ENCODE peak calls at places on chromosomes 3 and 15, in eight cellular contexts. Z is cardiac fibroblast; J is foreskin fibroblast; N is neural progenitor cell; T is A549; R is brain microvascular endothelial cell; L is astrocyte of the cerebellum; W is CD8-positive, alpha-beta T cell. A is an unnamed sample.

GRCh38 chr3:60917136-60917535 is 334.1 kb downstream of the FHIT start:
- DNase-seq in T (no peak), N (no peak), R (no peak), Z (no peak), L (no peak), W (no peak), J (no peak), A (no peak)

GRCh38 chr15:60093273-60094067 is 89.4 kb downstream of the FOXB1 start:
- DNase-seq in L (no peak), J (no peak), T (no peak), R (no peak), N (no peak), W (no peak), Z (peak; percentile 11), A (no peak)

GRCh38 chr3:184586871-184587270 is 25.3 kb downstream of the EPHB3 start:
- DNase-seq in W (no peak), R (no peak), N (no peak), L (no peak), J (no peak), Z (no peak), T (no peak), A (no peak)

GRCh38 chr15:67005294-67005996 is 60.0 kb upstream of the SMAD3 start:
- DNase-seq in J (no peak), Z (no peak), T (no peak), L (no peak), W (no peak), N (no peak), R (no peak), A (no peak)

GRCh38 chr3:42539871-42540714 is 37.6 kb downstream of the VIPR1 start:
- DNase-seq in N (peak; percentile 78), J (peak; percentile 25), L (no peak), Z (peak; percentile 26), T (peak; percentile 44), W (peak; percentile 32), R (no peak), A (no peak)

GRCh38 chr3:13683288-13683687 is 134.4 kb downstream of the FBLN2 start:
- DNase-seq in W (no peak), T (no peak), R (no peak), Z (no peak), J (no peak), L (no peak), N (no peak), A (no peak)

GRCh38 chr3:38613426-38613825 is 36.1 kb downstream of the SCN5A start:
- DNase-seq in N (no peak), W (no peak), T (no peak), J (no peak), Z (no peak), R (no peak), L (no peak), A (no peak)

GRCh38 chr3:184788751-184789150 is 23.2 kb upstream of the VPS8 start:
- DNase-seq in J (peak; percentile 59), N (no peak), Z (no peak), L (no peak), W (no peak), R (no peak), T (no peak), A (no peak)

GRCh38 chr3:11137627-11137959 is 16.7 kb upstream of the HRH1 start:
- DNase-seq in N (no peak), L (no peak), J (no peak), W (no peak), Z (no peak), R (no peak), T (no peak), A (no peak)

GRCh38 chr3:45477838-45478237 is 89.5 kb downstream of the LARS2 start:
- DNase-seq in L (no peak), J (no peak), W (no peak), T (no peak), N (no peak), R (no peak), Z (no peak), A (no peak)

GRCh38 chr15:79970921-79971434 is at the start of gene BCL2A1:
- DNase-seq in J (peak; percentile 75), R (peak; percentile 45), W (no peak), T (peak; percentile 87), L (peak; percentile 28), Z (peak; percentile 72), N (no peak), A (peak; percentile 87)

GRCh38 chr15:63857459-63857856 is 23.7 kb upstream of the HERC1 start:
- DNase-seq in J (peak; percentile 12), N (no peak), W (no peak), Z (peak; percentile 19), R (no peak), L (no peak), T (no peak), A (no peak)

GRCh38 chr15:64527263-64527984 is 67.0 kb downstream of the ZNF609 start:
- DNase-seq in R (peak; percentile 67), Z (peak; percentile 49), N (no peak), W (no peak), J (peak; percentile 84), L (no peak), T (peak; percentile 38), A (peak; percentile 24)

GRCh38 chr3:72041531-72041930 is 256.6 kb upstream of the PROK2 start:
- DNase-seq in R (no peak), W (no peak), J (peak; percentile 64), N (no peak), T (no peak), Z (peak; percentile 44), L (no peak), A (peak; percentile 15)

GRCh38 chr15:51758645-51759044 is 7.2 kb downstream of the TMOD2 start:
- DNase-seq in Z (peak; percentile 82), R (peak; percentile 65), W (no peak), N (no peak), L (no peak), J (peak; percentile 93), T (no peak), A (peak; percentile 92)

GRCh38 chr3:167113466-167113865 is 266.6 kb downstream of the ZBBX start:
- DNase-seq in W (no peak), J (no peak), L (no peak), R (no peak), Z (no peak), T (no peak), N (peak; percentile 32), A (no peak)

GRCh38 chr3:15858547-15859506 is 61.0 kb upstream of the ANKRD28 start:
- DNase-seq in R (no peak), Z (peak; percentile 2), N (peak; percentile 60), W (peak; percentile 16), T (peak; percentile 41), L (no peak), J (peak; percentile 35), A (no peak)

GRCh38 chr3:414063-414462 is 217.5 kb downstream of the CHL1 start:
- DNase-seq in J (no peak), Z (peak; percentile 19), N (peak; percentile 18), R (no peak), W (no peak), T (peak; percentile 14), L (peak; percentile 4), A (no peak)

GRCh38 chr3:187747506-187747905 is 2.2 kb upstream of the BCL6 start:
- DNase-seq in N (no peak), L (no peak), Z (no peak), W (no peak), T (no peak), J (no peak), R (no peak), A (no peak)

GRCh38 chr15:59052915-59053407 is 52.0 kb upstream of the CCNB2 start:
- DNase-seq in T (no peak), R (no peak), W (no peak), N (no peak), Z (no peak), J (peak; percentile 47), L (no peak), A (no peak)

DNA sequence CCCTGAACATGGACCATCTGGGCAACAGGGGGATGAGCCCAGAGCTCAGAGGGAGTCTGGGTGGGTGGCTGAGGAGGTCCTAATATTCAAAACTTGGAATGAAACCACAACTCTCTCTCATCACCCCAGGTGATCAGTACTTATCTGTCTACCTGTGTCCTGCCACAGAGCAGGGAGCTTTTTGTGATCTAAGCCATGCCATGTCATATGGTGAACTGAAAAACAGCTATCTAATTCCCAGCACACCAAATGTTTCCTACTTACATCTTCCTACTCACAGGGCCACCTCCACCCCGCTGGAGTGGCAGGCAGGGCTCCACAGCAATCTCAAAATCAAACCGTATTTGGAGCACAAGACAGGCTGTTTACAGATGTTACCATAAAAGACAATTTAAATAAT is 226.8 kb upstream of the IL12A start:
- DNase-seq in W (no peak), J (no peak), Z (no peak), N (no peak), T (no peak), R (no peak), L (no peak), A (no peak)
- H3K4me3 ChIP-seq in W (no peak overlapping the region), J (no peak overlapping the region), Z (no peak overlapping the region), N (no peak overlapping the region), T (peak overlapping the region; percentile 94), R (no peak overlapping the region), L (no peak overlapping the region), A (no peak overlapping the region)

GRCh38 chr15:31435256-31435781 is 108.7 kb downstream of the KLF13 start:
- DNase-seq in Z (peak; percentile 87), L (peak; percentile 18), N (peak; percentile 73), R (peak; percentile 70), T (peak; percentile 83), J (peak; percentile 89), W (peak; percentile 69), A (peak; percentile 62)
- H3K4me3 ChIP-seq in Z (no peak overlapping the region), L (no peak overlapping the region), N (no peak overlapping the region), R (peak overlapping the region; percentile 33), T (peak overlapping the region; percentile 12), J (peak overlapping the region; percentile 21), W (peak overlapping the region; percentile 43), A (no peak overlapping the region)

GRCh38 chr3:151305081-151305777 is 11.4 kb downstream of the GPR87 start:
- DNase-seq in W (no peak), J (peak; percentile 96), Z (peak; percentile 96), N (peak; percentile 50), T (peak; percentile 82), L (peak; percentile 99), R (peak; percentile 95), A (peak; percentile 97)
- H3K4me3 ChIP-seq in W (no peak overlapping the region), J (no peak overlapping the region), Z (no peak overlapping the region), N (no peak overlapping the region), T (no peak overlapping the region), L (peak overlapping the region; percentile 7), R (peak overlapping the region; percentile 27), A (no peak overlapping the region)

DNA sequence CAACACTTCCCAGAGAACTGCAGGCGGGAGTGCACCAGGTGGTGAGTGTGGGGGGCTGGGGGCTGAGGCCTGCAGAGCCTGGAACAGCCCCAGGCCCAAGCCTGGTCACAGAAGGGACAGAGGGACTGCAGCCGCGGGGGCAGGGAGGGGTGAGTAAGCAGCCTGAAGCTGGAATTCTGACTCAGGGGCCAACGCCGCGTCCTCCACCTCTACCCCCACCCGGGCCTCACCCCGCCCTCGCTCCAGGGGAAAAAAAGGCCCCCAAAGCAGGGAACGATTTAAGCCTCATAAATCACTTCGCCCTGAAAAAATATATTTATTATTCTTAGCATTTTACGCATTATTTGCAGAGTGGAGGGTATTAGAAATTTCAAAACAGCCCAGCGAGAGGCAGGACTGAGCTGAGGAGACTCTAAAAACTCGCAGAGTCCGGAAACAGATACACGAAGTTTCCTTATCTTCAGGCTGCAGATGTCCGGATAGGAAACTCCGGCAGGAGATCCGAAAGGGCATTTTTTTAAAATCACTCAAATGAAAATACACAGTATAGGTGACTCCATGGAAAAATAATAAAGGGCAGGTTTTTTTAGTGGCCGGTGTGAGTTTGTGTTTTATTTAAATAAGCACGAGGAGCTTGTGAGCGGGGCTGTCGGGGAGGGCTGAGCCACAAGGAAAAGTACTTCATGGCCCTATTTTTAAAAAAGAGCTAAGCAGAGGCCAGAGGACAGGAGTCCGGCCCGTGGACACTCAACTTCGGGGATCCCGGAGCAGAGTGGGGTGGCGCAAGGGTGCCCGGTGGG is 9.9 kb downstream of the GATA2 start:
- DNase-seq in T (no peak), Z (peak; percentile 62), L (no peak), W (no peak), N (peak; percentile 71), R (peak; percentile 44), J (peak; percentile 90), A (peak; percentile 9)
- H3K4me3 ChIP-seq in T (no peak overlapping the region), Z (no peak overlapping the region), L (peak overlapping the region; percentile 2), W (peak overlapping the region; percentile 23), N (peak overlapping the region; percentile 11), R (no peak overlapping the region), J (peak overlapping the region; percentile 13), A (no peak overlapping the region)

A was measured in skeletal muscle cell.